ENCODE peak calls at places on chromosomes 6 and 20, in four cellular contexts. One of them, this sample, is unnamed.
A peak's percentile ranks its signal among the peaks of the same experiment; 100 is the strongest.

GRCh38 chr6:141657812-141658211 is 474.9 kb upstream of the GJE1 start:
- DNase-seq in H1: no peak
- DNase-seq in WTC11: no peak
- DNase-seq in K562: no peak
- DNase-seq in this sample: no peak

GRCh38 chr6:27059621-27060425 is 187.7 kb upstream of the PRSS16 start:
- DNase-seq in H1: no peak
- DNase-seq in K562: no peak
- DNase-seq in WTC11: no peak
- DNase-seq in this sample: peak; percentile 32

GRCh38 chr6:161035182-161035980 is 43.8 kb downstream of the MAP3K4 start:
- DNase-seq in K562: no peak
- DNase-seq in WTC11: no peak
- DNase-seq in H1: no peak
- DNase-seq in this sample: no peak

GRCh38 chr6:134073156-134073555 is 20.7 kb upstream of the SLC2A12 start:
- DNase-seq in WTC11: no peak
- DNase-seq in H1: no peak
- DNase-seq in K562: no peak
- DNase-seq in this sample: no peak

GRCh38 chr20:43006651-43007375 is 182.9 kb downstream of the PTPRT start:
- DNase-seq in K562: no peak
- DNase-seq in H1: no peak
- DNase-seq in WTC11: no peak
- DNase-seq in this sample: no peak

GRCh38 chr20:44447827-44448419 is 27.8 kb upstream of the TTPAL start:
- DNase-seq in WTC11: no peak
- DNase-seq in H1: no peak
- DNase-seq in K562: no peak
- DNase-seq in this sample: no peak

GRCh38 chr6:17103715-17104114 is 1.9 kb downstream of the STMND1 start:
- DNase-seq in K562: no peak
- DNase-seq in WTC11: no peak
- DNase-seq in H1: no peak
- DNase-seq in this sample: no peak

GRCh38 chr20:9040874-9041524 is 27.9 kb upstream of the PLCB4 start:
- DNase-seq in K562: no peak
- DNase-seq in WTC11: no peak
- DNase-seq in H1: no peak
- DNase-seq in this sample: no peak

GRCh38 chr20:17992224-17992637 is 23.4 kb downstream of the MGME1 start:
- DNase-seq in K562: no peak
- DNase-seq in H1: no peak
- DNase-seq in WTC11: no peak
- DNase-seq in this sample: no peak

GRCh38 chr6:18154507-18155272 is at the start of gene TPMT:
- DNase-seq in H1: peak; percentile 98
- DNase-seq in K562: no peak
- DNase-seq in WTC11: no peak
- DNase-seq in this sample: no peak

GRCh38 chr6:6825153-6825847 is 236.8 kb downstream of the LY86 start:
- DNase-seq in K562: no peak
- DNase-seq in WTC11: no peak
- DNase-seq in H1: no peak
- DNase-seq in this sample: no peak

GRCh38 chr6:157770946-157771345 is 52.1 kb upstream of the SNX9 start:
- DNase-seq in H1: no peak
- DNase-seq in WTC11: no peak
- DNase-seq in K562: no peak
- DNase-seq in this sample: no peak

GRCh38 chr6:52663120-52663934 is 7.6 kb upstream of the TMEM14A start:
- DNase-seq in WTC11: peak; percentile 42
- DNase-seq in K562: peak; percentile 61
- DNase-seq in H1: no peak
- DNase-seq in this sample: peak; percentile 69

GRCh38 chr20:22770240-22770800 is 185.9 kb upstream of the FOXA2 start:
- DNase-seq in K562: no peak
- DNase-seq in WTC11: no peak
- DNase-seq in H1: no peak
- DNase-seq in this sample: no peak

GRCh38 chr20:56628873-56629463 is at the start of gene TFAP2C:
- DNase-seq in K562: peak; percentile 89
- DNase-seq in H1: peak; percentile 78
- DNase-seq in WTC11: peak; percentile 75
- DNase-seq in this sample: peak; percentile 62

GRCh38 chr6:28653876-28654275 is 128.2 kb downstream of the GPX5 start:
- DNase-seq in H1: no peak
- DNase-seq in WTC11: no peak
- DNase-seq in K562: no peak
- DNase-seq in this sample: no peak

GRCh38 chr6:162459985-162460384 is 267.6 kb downstream of the PRKN start:
- DNase-seq in H1: no peak
- DNase-seq in WTC11: no peak
- DNase-seq in K562: no peak
- DNase-seq in this sample: no peak

GRCh38 chr20:53660078-53660909 is 66.7 kb upstream of the ZNF217 start:
- DNase-seq in K562: no peak
- DNase-seq in H1: peak; percentile 53
- DNase-seq in WTC11: peak; percentile 23
- DNase-seq in this sample: no peak

GRCh38 chr20:2922957-2923356 is 49.7 kb downstream of the PTPRA start:
- DNase-seq in H1: no peak
- DNase-seq in K562: no peak
- DNase-seq in WTC11: no peak
- DNase-seq in this sample: no peak

GRCh38 chr6:21537660-21538059 is 55.9 kb upstream of the SOX4 start:
- DNase-seq in K562: no peak
- DNase-seq in WTC11: no peak
- DNase-seq in H1: no peak
- DNase-seq in this sample: no peak

GRCh38 chr6:121142093-121142492 is 192.2 kb downstream of the TBC1D32 start:
- DNase-seq in WTC11: no peak
- DNase-seq in H1: no peak
- DNase-seq in K562: no peak
- DNase-seq in this sample: no peak

GRCh38 chr6:31400467-31401289 is 2.7 kb upstream of the MICA start:
- DNase-seq in WTC11: peak; percentile 73
- DNase-seq in K562: peak; percentile 58
- DNase-seq in H1: peak; percentile 61
- DNase-seq in this sample: no peak

GRCh38 chr6:62344850-62345249 is 58.8 kb upstream of the KHDRBS2 start:
- DNase-seq in H1: no peak
- DNase-seq in WTC11: no peak
- DNase-seq in K562: no peak
- DNase-seq in this sample: no peak

GRCh38 chr6:163263998-163264661 is 150.4 kb upstream of the QKI start:
- DNase-seq in K562: no peak
- DNase-seq in WTC11: no peak
- DNase-seq in H1: no peak
- DNase-seq in this sample: no peak

GRCh38 chr6:53103993-53104675 is 38.9 kb downstream of the FBXO9 start:
- DNase-seq in H1: no peak
- DNase-seq in WTC11: no peak
- DNase-seq in K562: no peak
- DNase-seq in this sample: no peak

GRCh38 chr6:150377211-150377781 is 8.5 kb downstream of the IYD start:
- DNase-seq in WTC11: no peak
- DNase-seq in K562: no peak
- DNase-seq in H1: no peak
- DNase-seq in this sample: no peak

GRCh38 chr6:154738561-154738961 is 5.3 kb downstream of the SCAF8 start:
- DNase-seq in K562: no peak
- DNase-seq in H1: no peak
- DNase-seq in WTC11: no peak
- DNase-seq in this sample: no peak

GRCh38 chr20:361562-361961 is 14.7 kb downstream of the NRSN2 start:
- DNase-seq in H1: no peak
- DNase-seq in WTC11: no peak
- DNase-seq in K562: no peak
- DNase-seq in this sample: no peak

GRCh38 chr6:75115501-75115900 is 90.4 kb downstream of the COL12A1 start:
- DNase-seq in WTC11: no peak
- DNase-seq in K562: no peak
- DNase-seq in H1: no peak
- DNase-seq in this sample: no peak

GRCh38 chr20:40494238-40494637 is 194.8 kb downstream of the MAFB start:
- DNase-seq in WTC11: no peak
- DNase-seq in H1: no peak
- DNase-seq in K562: no peak
- DNase-seq in this sample: no peak

GRCh38 chr20:47805951-47806350 is 20.7 kb upstream of the SULF2 start:
- DNase-seq in H1: no peak
- DNase-seq in K562: no peak
- DNase-seq in WTC11: no peak
- DNase-seq in this sample: no peak
- TF ChIP-seq TEAD4 in H1: no peak
- TF ChIP-seq TEAD4 in K562: no peak
- TF ChIP-seq TEAD4 in WTC11: no peak
- TF ChIP-seq TEAD4 in this sample: no peak

GRCh38 chr20:51195990-51196389 is 173.1 kb upstream of the KCNG1 start:
- DNase-seq in K562: no peak
- DNase-seq in H1: no peak
- DNase-seq in WTC11: no peak
- DNase-seq in this sample: no peak

GRCh38 chr20:51198876-51199523 is 176.1 kb upstream of the KCNG1 start:
- DNase-seq in K562: no peak
- DNase-seq in H1: no peak
- DNase-seq in WTC11: no peak
- DNase-seq in this sample: no peak

GRCh38 chr20:51198238-51198637 is 175.3 kb upstream of the KCNG1 start:
- DNase-seq in K562: no peak
- DNase-seq in WTC11: no peak
- DNase-seq in H1: no peak
- DNase-seq in this sample: no peak

GRCh38 chr20:51195419-51195901 is 172.6 kb upstream of the KCNG1 start:
- DNase-seq in WTC11: no peak
- DNase-seq in K562: no peak
- DNase-seq in H1: no peak
- DNase-seq in this sample: no peak

DNA sequence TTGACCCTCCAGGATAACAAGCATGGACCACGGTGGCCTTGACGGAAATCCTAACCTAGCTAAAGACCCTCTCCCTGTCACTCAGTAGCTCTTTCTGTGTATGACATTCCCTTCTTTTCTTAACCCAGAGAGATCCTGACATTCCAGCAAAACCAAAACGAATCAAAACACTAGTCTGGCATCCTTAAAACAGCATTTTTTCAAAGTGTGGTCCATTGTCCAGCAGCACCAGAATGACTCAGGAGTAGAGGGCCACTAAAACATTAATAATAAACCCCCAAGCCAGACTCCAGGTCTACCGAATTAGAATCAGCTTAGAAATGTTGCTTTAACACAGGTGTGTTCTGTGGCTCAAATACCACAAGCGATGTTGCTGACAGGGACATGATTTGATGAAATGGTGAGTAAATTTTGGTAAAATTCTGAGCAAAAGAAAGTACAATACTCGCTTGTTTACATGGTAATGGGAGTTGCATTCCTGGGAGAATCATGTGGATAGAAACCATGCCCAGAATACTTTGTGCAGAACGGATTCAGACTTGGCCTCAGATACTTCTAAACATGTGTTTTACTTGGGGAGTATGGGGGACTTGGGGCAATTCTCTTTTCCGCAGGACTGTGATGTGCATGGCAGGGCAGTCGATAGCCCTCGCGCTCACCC is 174.2 kb upstream of the KCNG1 start:
- DNase-seq in H1: no peak
- DNase-seq in WTC11: no peak
- DNase-seq in K562: no peak
- DNase-seq in this sample: no peak
- TF ChIP-seq TEAD4 in H1: no peak
- TF ChIP-seq TEAD4 in WTC11: no peak
- TF ChIP-seq TEAD4 in K562: no peak
- TF ChIP-seq TEAD4 in this sample: no peak

GRCh38 chr6:85405853-85406198 is 44.1 kb upstream of the NT5E start:
- DNase-seq in K562: no peak
- DNase-seq in WTC11: no peak
- DNase-seq in H1: no peak
- DNase-seq in this sample: no peak

GRCh38 chr6:85404497-85405174 is 45.2 kb upstream of the NT5E start:
- DNase-seq in K562: no peak
- DNase-seq in WTC11: no peak
- DNase-seq in H1: no peak
- DNase-seq in this sample: no peak

GRCh38 chr6:85403331-85404015 is 46.4 kb upstream of the NT5E start:
- DNase-seq in H1: no peak
- DNase-seq in K562: no peak
- DNase-seq in WTC11: no peak
- DNase-seq in this sample: no peak

GRCh38 chr6:85406641-85407075 is 43.2 kb upstream of the NT5E start:
- DNase-seq in WTC11: no peak
- DNase-seq in K562: no peak
- DNase-seq in H1: no peak
- DNase-seq in this sample: no peak

GRCh38 chr6:85405175-85405852 is 44.6 kb upstream of the NT5E start:
- DNase-seq in H1: no peak
- DNase-seq in WTC11: no peak
- DNase-seq in K562: no peak
- DNase-seq in this sample: no peak
- TF ChIP-seq TEAD4 in H1: no peak
- TF ChIP-seq TEAD4 in WTC11: no peak
- TF ChIP-seq TEAD4 in K562: no peak
- TF ChIP-seq TEAD4 in this sample: no peak

GRCh38 chr20:33857722-33858563 is 46.8 kb downstream of the CHMP4B start:
- DNase-seq in WTC11: no peak
- DNase-seq in K562: no peak
- DNase-seq in H1: no peak
- DNase-seq in this sample: no peak

GRCh38 chr20:33858666-33859065 is 47.5 kb downstream of the CHMP4B start:
- DNase-seq in H1: no peak
- DNase-seq in WTC11: no peak
- DNase-seq in K562: no peak
- DNase-seq in this sample: no peak

GRCh38 chr20:33861458-33861857 is 50.3 kb downstream of the CHMP4B start:
- DNase-seq in WTC11: no peak
- DNase-seq in H1: no peak
- DNase-seq in K562: no peak
- DNase-seq in this sample: no peak

GRCh38 chr20:33859751-33860150 is 48.6 kb downstream of the CHMP4B start:
- DNase-seq in H1: no peak
- DNase-seq in K562: no peak
- DNase-seq in WTC11: no peak
- DNase-seq in this sample: no peak

DNA sequence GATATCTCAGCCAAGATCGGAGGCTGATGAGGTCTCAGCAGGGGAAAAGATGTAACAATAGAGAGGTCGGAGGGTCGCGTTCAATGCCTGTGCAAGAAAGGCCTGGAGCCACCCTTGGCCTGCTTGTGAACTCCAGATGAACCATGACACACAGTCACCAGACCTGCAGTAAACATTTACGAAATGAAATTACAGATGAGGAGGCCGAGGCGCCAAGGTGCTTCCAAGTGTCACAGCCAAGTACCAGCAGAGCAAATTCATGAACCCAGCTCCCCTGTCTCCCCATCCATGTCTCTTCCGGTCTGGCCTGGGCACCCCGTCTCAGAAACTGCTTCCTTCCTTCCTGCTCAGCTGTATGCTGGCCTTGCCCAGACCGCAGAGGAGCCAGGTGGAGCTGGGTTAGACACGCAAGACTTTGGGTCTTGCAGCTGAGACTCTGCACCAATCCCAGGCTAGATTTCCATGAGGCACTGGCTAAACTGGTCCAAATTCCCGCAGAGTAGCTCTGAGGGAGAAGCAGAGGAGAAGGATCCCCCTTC is 48.1 kb downstream of the CHMP4B start:
- DNase-seq in H1: no peak
- DNase-seq in K562: no peak
- DNase-seq in WTC11: no peak
- DNase-seq in this sample: no peak
- TF ChIP-seq TEAD4 in H1: no peak
- TF ChIP-seq TEAD4 in K562: no peak
- TF ChIP-seq TEAD4 in WTC11: no peak
- TF ChIP-seq TEAD4 in this sample: no peak